ENCODE peak calls at places on chromosomes 2 and 18, in ten cellular contexts. One of them, this sample, is unnamed. For H3K4me1, the result is how much of the 10 kb centered on the place peaks cover.

GRCh38 chr2:237739101-237739500 is 59.5 kb upstream of the RBM44 start:
- DNase-seq in vagina: no peak
- DNase-seq in A549: no peak
- DNase-seq in ovary: no peak
- DNase-seq in heart right ventricle: peak
- DNase-seq in spleen: no peak
- DNase-seq in SJSA1: no peak
- DNase-seq in body of pancreas: no peak
- DNase-seq in CD8-positive, alpha-beta T cell: no peak
- DNase-seq in foreskin keratinocyte: no peak
- DNase-seq in this sample: no peak

GRCh38 chr2:70553334-70553583 is 367 bp downstream of the TGFA start:
- DNase-seq in vagina: no peak
- DNase-seq in A549: peak
- DNase-seq in ovary: no peak
- DNase-seq in heart right ventricle: no peak
- DNase-seq in spleen: no peak
- DNase-seq in SJSA1: no peak
- DNase-seq in body of pancreas: peak
- DNase-seq in CD8-positive, alpha-beta T cell: no peak
- DNase-seq in foreskin keratinocyte: peak
- DNase-seq in this sample: no peak

GRCh38 chr2:70936979-70937811 is 1.5 kb downstream of the ATP6V1B1 start:
- DNase-seq in vagina: peak
- DNase-seq in A549: no peak
- DNase-seq in ovary: no peak
- DNase-seq in heart right ventricle: no peak
- DNase-seq in spleen: no peak
- DNase-seq in SJSA1: peak
- DNase-seq in body of pancreas: no peak
- DNase-seq in CD8-positive, alpha-beta T cell: no peak
- DNase-seq in foreskin keratinocyte: no peak
- DNase-seq in this sample: no peak

GRCh38 chr2:196168181-196168580 is 3.2 kb downstream of the STK17B start:
- DNase-seq in vagina: no peak
- DNase-seq in A549: peak
- DNase-seq in ovary: no peak
- DNase-seq in heart right ventricle: no peak
- DNase-seq in spleen: no peak
- DNase-seq in SJSA1: no peak
- DNase-seq in body of pancreas: no peak
- DNase-seq in CD8-positive, alpha-beta T cell: no peak
- DNase-seq in foreskin keratinocyte: peak
- DNase-seq in this sample: no peak

GRCh38 chr2:24907106-24907505 is 12.9 kb downstream of the ADCY3 start:
- DNase-seq in vagina: no peak
- DNase-seq in A549: no peak
- DNase-seq in ovary: no peak
- DNase-seq in heart right ventricle: no peak
- DNase-seq in spleen: peak
- DNase-seq in SJSA1: no peak
- DNase-seq in body of pancreas: no peak
- DNase-seq in CD8-positive, alpha-beta T cell: no peak
- DNase-seq in foreskin keratinocyte: no peak
- DNase-seq in this sample: peak

GRCh38 chr18:48019557-48019956 is 89.1 kb upstream of the SMAD2 start:
- DNase-seq in vagina: no peak
- DNase-seq in A549: no peak
- DNase-seq in ovary: no peak
- DNase-seq in heart right ventricle: no peak
- DNase-seq in spleen: no peak
- DNase-seq in SJSA1: no peak
- DNase-seq in body of pancreas: no peak
- DNase-seq in CD8-positive, alpha-beta T cell: no peak
- DNase-seq in foreskin keratinocyte: no peak
- DNase-seq in this sample: no peak

GRCh38 chr2:67948057-67948456 is 114.7 kb downstream of the C1D start:
- DNase-seq in vagina: no peak
- DNase-seq in A549: no peak
- DNase-seq in ovary: no peak
- DNase-seq in heart right ventricle: no peak
- DNase-seq in spleen: no peak
- DNase-seq in SJSA1: no peak
- DNase-seq in body of pancreas: no peak
- DNase-seq in CD8-positive, alpha-beta T cell: no peak
- DNase-seq in foreskin keratinocyte: no peak
- DNase-seq in this sample: no peak

GRCh38 chr2:9618410-9618809 is 12.4 kb downstream of the YWHAQ start:
- DNase-seq in vagina: no peak
- DNase-seq in A549: no peak
- DNase-seq in ovary: no peak
- DNase-seq in heart right ventricle: no peak
- DNase-seq in spleen: no peak
- DNase-seq in SJSA1: no peak
- DNase-seq in body of pancreas: no peak
- DNase-seq in CD8-positive, alpha-beta T cell: no peak
- DNase-seq in foreskin keratinocyte: no peak
- DNase-seq in this sample: no peak

GRCh38 chr2:19119326-19120001 is 239.0 kb downstream of the OSR1 start:
- DNase-seq in vagina: no peak
- DNase-seq in A549: no peak
- DNase-seq in ovary: no peak
- DNase-seq in heart right ventricle: no peak
- DNase-seq in spleen: no peak
- DNase-seq in SJSA1: no peak
- DNase-seq in body of pancreas: no peak
- DNase-seq in CD8-positive, alpha-beta T cell: no peak
- DNase-seq in foreskin keratinocyte: no peak
- DNase-seq in this sample: no peak

GRCh38 chr2:220528180-220528579 is 900.8 kb downstream of the SLC4A3 start:
- DNase-seq in vagina: no peak
- DNase-seq in A549: no peak
- DNase-seq in ovary: no peak
- DNase-seq in heart right ventricle: no peak
- DNase-seq in spleen: no peak
- DNase-seq in SJSA1: no peak
- DNase-seq in body of pancreas: no peak
- DNase-seq in CD8-positive, alpha-beta T cell: no peak
- DNase-seq in foreskin keratinocyte: no peak
- DNase-seq in this sample: no peak

GRCh38 chr2:41936751-41937463 is 110.9 kb upstream of the PKDCC start:
- DNase-seq in vagina: no peak
- DNase-seq in A549: no peak
- DNase-seq in ovary: no peak
- DNase-seq in heart right ventricle: no peak
- DNase-seq in spleen: no peak
- DNase-seq in SJSA1: peak
- DNase-seq in body of pancreas: no peak
- DNase-seq in CD8-positive, alpha-beta T cell: no peak
- DNase-seq in foreskin keratinocyte: no peak
- DNase-seq in this sample: no peak

GRCh38 chr2:41937464-41937861 is 110.4 kb upstream of the PKDCC start:
- DNase-seq in vagina: no peak
- DNase-seq in A549: no peak
- DNase-seq in ovary: no peak
- DNase-seq in heart right ventricle: no peak
- DNase-seq in spleen: no peak
- DNase-seq in SJSA1: peak
- DNase-seq in body of pancreas: no peak
- DNase-seq in CD8-positive, alpha-beta T cell: no peak
- DNase-seq in foreskin keratinocyte: peak
- DNase-seq in this sample: no peak

GRCh38 chr2:41935806-41936205 is 112.0 kb upstream of the PKDCC start:
- DNase-seq in vagina: no peak
- DNase-seq in A549: no peak
- DNase-seq in ovary: no peak
- DNase-seq in heart right ventricle: no peak
- DNase-seq in spleen: no peak
- DNase-seq in SJSA1: no peak
- DNase-seq in body of pancreas: no peak
- DNase-seq in CD8-positive, alpha-beta T cell: no peak
- DNase-seq in foreskin keratinocyte: no peak
- DNase-seq in this sample: no peak

GRCh38 chr2:41939410-41939775 is 108.4 kb upstream of the PKDCC start:
- DNase-seq in vagina: no peak
- DNase-seq in A549: no peak
- DNase-seq in ovary: no peak
- DNase-seq in heart right ventricle: no peak
- DNase-seq in spleen: no peak
- DNase-seq in SJSA1: no peak
- DNase-seq in body of pancreas: no peak
- DNase-seq in CD8-positive, alpha-beta T cell: no peak
- DNase-seq in foreskin keratinocyte: no peak
- DNase-seq in this sample: no peak

GRCh38 chr2:41937921-41938708 is 109.7 kb upstream of the PKDCC start:
- DNase-seq in vagina: no peak
- DNase-seq in A549: peak
- DNase-seq in ovary: no peak
- DNase-seq in heart right ventricle: peak
- DNase-seq in spleen: no peak
- DNase-seq in SJSA1: peak
- DNase-seq in body of pancreas: no peak
- DNase-seq in CD8-positive, alpha-beta T cell: no peak
- DNase-seq in foreskin keratinocyte: no peak
- DNase-seq in this sample: no peak
- H3K4me1 ChIP-seq in vagina: under half
- H3K4me1 ChIP-seq in A549: under half
- H3K4me1 ChIP-seq in ovary: under half
- H3K4me1 ChIP-seq in heart right ventricle: half or more
- H3K4me1 ChIP-seq in spleen: under half
- H3K4me1 ChIP-seq in SJSA1: half or more
- H3K4me1 ChIP-seq in body of pancreas: under half
- H3K4me1 ChIP-seq in CD8-positive, alpha-beta T cell: under half
- H3K4me1 ChIP-seq in foreskin keratinocyte: under half
- H3K4me1 ChIP-seq in this sample: under half

GRCh38 chr2:62474173-62474572 is 31.8 kb downstream of the TMEM17 start:
- DNase-seq in vagina: no peak
- DNase-seq in A549: no peak
- DNase-seq in ovary: no peak
- DNase-seq in heart right ventricle: no peak
- DNase-seq in spleen: no peak
- DNase-seq in SJSA1: no peak
- DNase-seq in body of pancreas: no peak
- DNase-seq in CD8-positive, alpha-beta T cell: no peak
- DNase-seq in foreskin keratinocyte: no peak
- DNase-seq in this sample: no peak

GRCh38 chr2:62472321-62472720 is 33.7 kb downstream of the TMEM17 start:
- DNase-seq in vagina: no peak
- DNase-seq in A549: no peak
- DNase-seq in ovary: no peak
- DNase-seq in heart right ventricle: no peak
- DNase-seq in spleen: no peak
- DNase-seq in SJSA1: no peak
- DNase-seq in body of pancreas: no peak
- DNase-seq in CD8-positive, alpha-beta T cell: no peak
- DNase-seq in foreskin keratinocyte: no peak
- DNase-seq in this sample: no peak

GRCh38 chr2:62471816-62472215 is 34.2 kb downstream of the TMEM17 start:
- DNase-seq in vagina: no peak
- DNase-seq in A549: no peak
- DNase-seq in ovary: peak
- DNase-seq in heart right ventricle: peak
- DNase-seq in spleen: no peak
- DNase-seq in SJSA1: no peak
- DNase-seq in body of pancreas: no peak
- DNase-seq in CD8-positive, alpha-beta T cell: no peak
- DNase-seq in foreskin keratinocyte: no peak
- DNase-seq in this sample: no peak

GRCh38 chr2:62475172-62476011 is 30.6 kb downstream of the TMEM17 start:
- DNase-seq in vagina: no peak
- DNase-seq in A549: no peak
- DNase-seq in ovary: no peak
- DNase-seq in heart right ventricle: no peak
- DNase-seq in spleen: peak
- DNase-seq in SJSA1: peak
- DNase-seq in body of pancreas: peak
- DNase-seq in CD8-positive, alpha-beta T cell: no peak
- DNase-seq in foreskin keratinocyte: peak
- DNase-seq in this sample: no peak

DNA sequence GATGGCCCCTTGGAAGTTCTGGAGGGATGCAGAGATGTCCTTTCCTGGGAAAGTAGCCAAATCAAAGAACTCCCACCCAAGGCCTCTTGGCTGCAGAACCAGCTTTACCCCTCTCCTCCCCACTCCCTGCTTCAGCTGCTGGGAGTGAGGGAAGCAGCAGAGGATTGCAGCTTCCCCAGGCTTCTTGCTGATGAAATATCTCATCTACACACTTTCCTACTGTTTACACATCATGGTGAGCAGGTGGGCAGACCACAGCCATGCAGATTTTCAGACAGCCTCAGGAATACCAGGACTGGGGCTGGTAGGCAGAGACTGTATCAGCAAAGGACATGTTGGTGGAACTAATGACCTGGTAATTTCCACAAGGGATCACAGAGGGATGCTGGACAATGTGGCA is 32.6 kb downstream of the TMEM17 start:
- DNase-seq in vagina: no peak
- DNase-seq in A549: no peak
- DNase-seq in ovary: no peak
- DNase-seq in heart right ventricle: no peak
- DNase-seq in spleen: no peak
- DNase-seq in SJSA1: no peak
- DNase-seq in body of pancreas: no peak
- DNase-seq in CD8-positive, alpha-beta T cell: no peak
- DNase-seq in foreskin keratinocyte: no peak
- DNase-seq in this sample: no peak
- H3K4me1 ChIP-seq in vagina: half or more
- H3K4me1 ChIP-seq in A549: under half
- H3K4me1 ChIP-seq in ovary: under half
- H3K4me1 ChIP-seq in heart right ventricle: half or more
- H3K4me1 ChIP-seq in spleen: under half
- H3K4me1 ChIP-seq in SJSA1: under half
- H3K4me1 ChIP-seq in body of pancreas: under half
- H3K4me1 ChIP-seq in CD8-positive, alpha-beta T cell: under half
- H3K4me1 ChIP-seq in foreskin keratinocyte: under half
- H3K4me1 ChIP-seq in this sample: under half

DNA sequence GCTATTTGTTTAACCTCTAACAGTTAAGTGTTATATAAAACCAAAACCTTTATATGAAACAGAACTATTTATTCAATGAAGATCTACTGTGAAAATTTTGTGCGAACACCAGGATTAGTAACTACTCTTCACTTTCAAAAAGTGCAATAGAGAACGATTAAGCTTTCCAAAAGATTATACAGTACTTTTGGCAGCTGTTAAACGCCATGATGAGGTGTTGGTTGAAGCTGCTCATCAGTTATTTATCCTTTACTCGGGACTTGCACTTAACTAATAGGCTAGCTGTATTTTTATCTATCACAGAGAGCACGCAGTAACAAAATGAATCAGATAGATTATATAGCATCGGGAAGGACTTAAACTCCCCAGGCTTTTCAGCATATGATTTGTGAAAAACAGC is 113.6 kb downstream of the GCA start:
- DNase-seq in vagina: no peak
- DNase-seq in A549: no peak
- DNase-seq in ovary: no peak
- DNase-seq in heart right ventricle: no peak
- DNase-seq in spleen: no peak
- DNase-seq in SJSA1: no peak
- DNase-seq in body of pancreas: no peak
- DNase-seq in CD8-positive, alpha-beta T cell: no peak
- DNase-seq in foreskin keratinocyte: no peak
- DNase-seq in this sample: no peak
- H3K4me1 ChIP-seq in vagina: under half
- H3K4me1 ChIP-seq in A549: under half
- H3K4me1 ChIP-seq in ovary: under half
- H3K4me1 ChIP-seq in heart right ventricle: under half
- H3K4me1 ChIP-seq in spleen: under half
- H3K4me1 ChIP-seq in SJSA1: under half
- H3K4me1 ChIP-seq in body of pancreas: under half
- H3K4me1 ChIP-seq in CD8-positive, alpha-beta T cell: under half
- H3K4me1 ChIP-seq in foreskin keratinocyte: under half
- H3K4me1 ChIP-seq in this sample: under half

GRCh38 chr18:3654442-3655253 is 204.7 kb downstream of the TGIF1 start:
- DNase-seq in vagina: no peak
- DNase-seq in A549: no peak
- DNase-seq in ovary: no peak
- DNase-seq in heart right ventricle: no peak
- DNase-seq in spleen: no peak
- DNase-seq in SJSA1: no peak
- DNase-seq in body of pancreas: no peak
- DNase-seq in CD8-positive, alpha-beta T cell: no peak
- DNase-seq in foreskin keratinocyte: no peak
- DNase-seq in this sample: no peak
- H3K4me1 ChIP-seq in vagina: under half
- H3K4me1 ChIP-seq in A549: under half
- H3K4me1 ChIP-seq in ovary: under half
- H3K4me1 ChIP-seq in heart right ventricle: under half
- H3K4me1 ChIP-seq in spleen: under half
- H3K4me1 ChIP-seq in SJSA1: under half
- H3K4me1 ChIP-seq in body of pancreas: under half
- H3K4me1 ChIP-seq in CD8-positive, alpha-beta T cell: under half
- H3K4me1 ChIP-seq in foreskin keratinocyte: under half
- H3K4me1 ChIP-seq in this sample: under half

This sample was measured in kidney.